ENCODE peak calls at places on chromosomes 4 and X, in six cellular contexts. V, Y, X, J, B and Q are unnamed samples.

GRCh38 chr4:52870225-52870624 is 8.1 kb downstream of the RASL11B start:
- DNase-seq in X (no peak), B (no peak), Y (no peak), J (no peak), V (no peak), Q (no peak)

GRCh38 chr4:128653514-128654420 is 155.7 kb upstream of the JADE1 start:
- DNase-seq in V (peak; percentile 21), J (peak; percentile 93), X (no peak), B (no peak), Y (no peak), Q (no peak)

GRCh38 chr4:24598025-24598424 is 13.7 kb upstream of the DHX15 start:
- DNase-seq in X (peak; percentile 98), Y (no peak), B (no peak), J (peak; percentile 91), V (peak; percentile 16), Q (peak; percentile 86)

GRCh38 chr4:8079031-8079885 is 79.4 kb downstream of the ABLIM2 start:
- DNase-seq in J (no peak), X (no peak), B (peak; percentile 77), Y (no peak), V (no peak), Q (no peak)

GRCh38 chr4:16078195-16078756 is 5.5 kb downstream of the PROM1 start:
- DNase-seq in B (no peak), V (no peak), J (no peak), X (peak; percentile 22), Y (no peak), Q (no peak)

GRCh38 chr4:78774395-78774794 is 1.8 kb upstream of the BMP2K start:
- DNase-seq in B (no peak), Y (no peak), J (no peak), X (no peak), V (no peak), Q (no peak)

GRCh38 chrX:85611926-85612325 is 232.5 kb upstream of the POF1B start:
- DNase-seq in X (peak; percentile 11), J (no peak), V (no peak), Y (no peak), B (peak; percentile 2), Q (no peak)

GRCh38 chr4:188903995-188904394 is 764.8 kb downstream of the TRIML1 start:
- DNase-seq in X (no peak), Y (no peak), J (no peak), V (no peak), B (no peak), Q (no peak)

GRCh38 chr4:1990676-1991075 is 18.1 kb downstream of the NELFA start:
- DNase-seq in J (no peak), B (no peak), Y (no peak), X (no peak), V (no peak), Q (no peak)

GRCh38 chr4:79893441-79893840 is 179.6 kb downstream of the ANTXR2 start:
- DNase-seq in J (no peak), X (no peak), V (no peak), B (no peak), Y (no peak), Q (no peak)

GRCh38 chr4:80255374-80256095 is 10.9 kb upstream of the FGF5 start:
- DNase-seq in J (no peak), X (no peak), Y (no peak), B (no peak), V (no peak), Q (no peak)

GRCh38 chr4:150072906-150073714 is 5.1 kb upstream of the DCLK2 start:
- DNase-seq in J (no peak), X (peak; percentile 38), Y (no peak), B (no peak), V (peak; percentile 78), Q (no peak)

GRCh38 chr4:150178161-150178560 is 99.9 kb downstream of the DCLK2 start:
- DNase-seq in X (no peak), B (no peak), V (peak; percentile 21), J (no peak), Y (no peak), Q (no peak)

GRCh38 chr4:86549163-86549788 is 44.8 kb upstream of the PTPN13 start:
- DNase-seq in B (no peak), X (peak; percentile 85), J (no peak), V (peak; percentile 58), Y (no peak), Q (no peak)

GRCh38 chr4:53461244-53461643 is 83.8 kb downstream of the FIP1L1 start:
- DNase-seq in J (no peak), X (no peak), Y (no peak), V (no peak), B (no peak), Q (no peak)

GRCh38 chr4:102429553-102429952 is 71.6 kb upstream of the NFKB1 start:
- DNase-seq in B (no peak), J (no peak), X (peak; percentile 99), Y (no peak), V (peak; percentile 69), Q (peak; percentile 61)

GRCh38 chr4:124697441-124697840 is 15.1 kb downstream of the ANKRD50 start:
- DNase-seq in X (no peak), J (no peak), B (no peak), V (no peak), Y (no peak), Q (no peak)

GRCh38 chr4:24003476-24003875 is 113.6 kb upstream of the PPARGC1A start:
- DNase-seq in V (no peak), Y (no peak), J (no peak), X (no peak), B (no peak), Q (no peak)

GRCh38 chrX:47579537-47579936 is 2.7 kb upstream of the TIMP1 start:
- DNase-seq in X (peak; percentile 86), Y (no peak), J (no peak), B (no peak), V (peak; percentile 74), Q (no peak)

GRCh38 chr4:104491396-104491821 is 3.3 kb downstream of the CXXC4 start:
- DNase-seq in X (no peak), J (peak; percentile 40), Y (peak; percentile 68), V (no peak), B (peak; percentile 75), Q (no peak)

GRCh38 chr4:104490770-104491395 is 3.8 kb downstream of the CXXC4 start:
- DNase-seq in X (peak; percentile 41), V (peak; percentile 24), B (peak; percentile 81), J (peak; percentile 40), Y (peak; percentile 79), Q (no peak)

GRCh38 chr4:104489731-104490095 is 5.0 kb downstream of the CXXC4 start:
- DNase-seq in B (no peak), X (no peak), Y (no peak), J (no peak), V (no peak), Q (no peak)

GRCh38 chr4:104491826-104492771 is 2.6 kb downstream of the CXXC4 start:
- DNase-seq in X (peak; percentile 44), V (no peak), J (no peak), B (peak; percentile 43), Y (no peak), Q (no peak)

DNA sequence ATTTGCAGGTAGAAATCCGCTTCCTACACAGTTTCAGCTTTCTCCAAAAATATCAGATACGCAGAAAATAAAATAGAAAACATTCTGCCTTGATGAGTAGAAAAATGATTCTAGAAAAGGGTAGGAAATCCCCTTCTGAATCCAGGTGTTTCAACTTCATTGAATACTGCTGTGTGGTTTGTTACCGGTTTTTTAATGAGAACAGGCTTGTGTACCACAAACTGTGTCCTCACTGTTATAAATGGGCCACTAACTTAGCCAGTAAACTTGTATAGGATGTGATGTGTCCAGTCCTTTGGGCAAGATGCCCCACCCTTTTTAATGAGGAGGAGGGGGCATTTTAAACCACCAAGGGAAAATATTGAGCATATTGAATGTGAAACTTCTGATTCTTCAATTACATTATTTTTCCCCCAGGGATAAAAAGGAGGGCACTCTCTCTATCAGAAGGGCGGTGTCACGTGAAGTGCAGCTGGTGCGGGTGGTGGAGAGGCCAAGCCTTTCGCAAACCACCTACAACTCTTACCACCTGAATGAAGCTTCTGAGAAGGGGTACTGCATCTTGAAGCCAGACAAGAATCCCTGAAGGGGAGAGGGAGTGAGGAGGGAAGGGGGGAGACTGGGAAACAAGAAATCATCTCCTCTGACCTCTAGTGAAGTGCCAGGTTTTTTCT is 4.5 kb downstream of the CXXC4 start:
- DNase-seq in V (no peak), X (no peak), B (peak; percentile 16), Y (no peak), J (no peak), Q (no peak)
- H3K4me3 ChIP-seq in V (peak overlapping the region; percentile 68), X (no peak overlapping the region), B (no peak overlapping the region), Y (peak overlapping the region; percentile 58), J (peak overlapping the region; percentile 64), Q (peak overlapping the region; percentile 62)

GRCh38 chrX:129161108-129161507 is 362.2 kb downstream of the SMARCA1 start:
- DNase-seq in J (no peak), X (no peak), V (no peak), Y (no peak), B (no peak), Q (no peak)
- TF ChIP-seq CTCF in J (no peak), X (no peak), V (no peak), Y (no peak), B (no peak), Q (no peak)

DNA sequence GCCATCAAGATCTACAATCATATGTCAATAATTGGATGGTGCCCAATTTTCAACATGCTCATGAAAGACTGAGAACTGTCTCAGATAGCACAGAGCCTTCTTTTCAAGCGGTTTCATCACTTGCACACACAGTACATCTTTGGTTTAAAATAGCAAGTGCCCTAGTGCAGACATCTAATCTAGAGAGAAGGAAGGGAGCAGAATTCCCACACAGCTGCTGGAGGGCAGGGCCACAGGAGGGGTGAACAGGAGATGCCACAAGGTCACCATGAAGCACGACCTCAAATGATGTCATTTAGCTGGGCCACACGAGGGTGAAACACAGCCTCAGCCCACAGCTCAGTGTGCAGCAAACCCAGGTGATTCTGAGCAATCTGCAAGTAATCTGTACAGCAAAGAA is 24.3 kb downstream of the LEF1 start:
- DNase-seq in J (no peak), Y (no peak), V (no peak), X (no peak), B (no peak), Q (no peak)
- H3K36me3 ChIP-seq in J (no peaks in the 10 kb centered on the region), Y (no peaks in the 10 kb centered on the region), V (no peaks in the 10 kb centered on the region), X (no peaks in the 10 kb centered on the region), B (no peaks in the 10 kb centered on the region), Q (no peaks in the 10 kb centered on the region)

DNA sequence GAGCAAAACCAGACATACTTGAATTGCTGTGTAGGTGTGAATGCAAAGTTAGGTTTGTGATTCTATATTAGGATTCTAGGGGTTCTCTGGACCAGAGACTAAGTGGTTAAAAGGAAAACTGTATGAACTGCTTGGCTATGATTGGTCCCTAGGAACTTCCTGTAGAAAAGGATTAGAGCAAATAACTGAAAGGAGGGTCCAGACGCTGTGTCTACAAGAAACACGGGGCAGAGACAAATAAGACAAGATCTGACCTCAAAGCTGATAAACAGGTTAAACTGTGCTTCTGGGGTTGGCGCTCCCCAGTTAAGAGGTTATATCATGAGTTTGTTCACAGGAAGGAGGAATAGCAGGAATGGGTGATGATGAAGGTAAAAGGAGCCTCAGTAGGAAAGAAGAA is 183.6 kb downstream of the MGST2 start:
- DNase-seq in X (no peak), V (no peak), J (peak; percentile 47), Y (no peak), B (peak; percentile 44), Q (no peak)
- H3K4me3 ChIP-seq in X (no peak overlapping the region), V (no peak overlapping the region), J (peak overlapping the region; percentile 5), Y (no peak overlapping the region), B (no peak overlapping the region), Q (no peak overlapping the region)

DNA sequence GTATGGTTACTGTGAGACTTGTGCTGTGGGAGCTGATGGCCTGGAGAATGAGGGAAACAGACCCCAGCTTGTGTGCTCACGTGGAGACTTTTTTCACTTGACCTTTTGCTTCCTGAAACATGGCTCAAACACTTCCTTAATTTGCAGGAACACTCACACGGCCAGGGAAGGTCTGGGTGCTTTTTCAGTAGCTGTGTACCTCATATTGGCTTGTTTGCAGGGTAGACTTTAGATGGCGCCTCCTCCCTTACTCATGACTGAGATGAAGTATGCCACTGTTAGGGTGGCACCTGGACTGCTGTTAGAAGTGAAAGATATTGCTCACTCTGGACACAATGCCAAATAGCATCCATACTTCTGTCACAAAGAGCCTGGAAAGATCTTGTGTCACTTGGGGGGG is 75.7 kb upstream of the WDR1 start:
- DNase-seq in B (no peak), J (no peak), X (peak; percentile 44), Y (no peak), V (no peak), Q (no peak)
- TF ChIP-seq CTCF in B (no peak), J (no peak), X (peak; percentile 53), Y (peak; percentile 9), V (no peak), Q (no peak)